ENCODE peak calls at places on chromosomes 13 and 19, in ten cellular contexts. Q is fibroblast of villous mesenchyme, E is NCI-H1105 treated with DMSO at 0.1 percent for 48 hours, A is OCI-M1, R is nephron progenitor cell, H is NCI-H1436, C is activated T-cell treated with anti-CD3 and anti-CD28 coated beads for 24 hours, T is NCI-H1694, J is cardiac fibroblast, I is putamen. O is an unnamed sample.

GRCh38 chr19:49814010-49814409 is 918 bp upstream of the FUZ start:
- DNase-seq in J (no peak), T (no peak), C (no peak), E (no peak), Q (no peak), R (no peak), I (no peak), A (peak), H (no peak), O (no peak)

GRCh38 chr19:55173717-55174409 is 6.2 kb downstream of the SYT5 start:
- DNase-seq in A (peak), R (peak), C (peak), T (peak), J (peak), Q (peak), H (peak), I (no peak), E (peak), O (no peak)

GRCh38 chr19:5025027-5025426 is 56.1 kb downstream of the KDM4B start:
- DNase-seq in A (no peak), T (no peak), I (no peak), J (no peak), Q (no peak), C (no peak), H (no peak), R (no peak), E (no peak), O (no peak)

GRCh38 chr13:104487006-104487405 is 1420.8 kb upstream of the SLC10A2 start:
- DNase-seq in J (peak), Q (no peak), A (no peak), I (no peak), R (no peak), T (no peak), E (no peak), H (no peak), C (no peak), O (no peak)

GRCh38 chr13:26899153-26899552 is 138.6 kb upstream of the GPR12 start:
- DNase-seq in R (no peak), I (no peak), E (no peak), A (no peak), T (no peak), Q (no peak), J (no peak), H (no peak), C (no peak), O (no peak)

GRCh38 chr13:90723381-90723780 is 624.1 kb upstream of the MIR17HG start:
- DNase-seq in C (no peak), T (no peak), R (no peak), H (no peak), E (no peak), J (peak), Q (peak), A (no peak), I (no peak), O (no peak)

GRCh38 chr19:15161028-15161984 is 39.5 kb downstream of the NOTCH3 start:
- DNase-seq in A (peak), C (no peak), H (peak), J (peak), T (peak), E (peak), I (no peak), R (peak), Q (peak), O (no peak)

GRCh38 chr13:83895994-83896580 is 13.8 kb upstream of the SLITRK1 start:
- DNase-seq in H (no peak), E (no peak), I (no peak), C (no peak), R (no peak), T (no peak), Q (no peak), J (no peak), A (no peak), O (no peak)

GRCh38 chr19:49272204-49272603 is 52.8 kb downstream of the SLC6A16 start:
- DNase-seq in H (no peak), I (no peak), T (no peak), E (no peak), C (no peak), Q (peak), J (peak), A (no peak), R (no peak), O (no peak)

GRCh38 chr13:20869540-20869939 is 33.0 kb downstream of the XPO4 start:
- DNase-seq in A (peak), T (no peak), C (no peak), E (peak), R (no peak), I (no peak), Q (no peak), H (no peak), J (peak), O (no peak)